ENCODE peak calls at places on chromosomes 11 and 22, in seven cellular contexts. P is lower lobe of right lung, S is heart right ventricle, I is pancreas, Z is body of pancreas, T is psoas muscle, N is right lobe of liver. Y is an unnamed sample. For H3K4me1, the result is how much of the 10 kb centered on the place peaks cover.

GRCh38 chr22:25536578-25536977 is 27.9 kb upstream of the GRK3 start:
- DNase-seq in P (no peak), N (no peak), T (no peak), I (no peak), S (no peak), Z (no peak), Y (no peak)

GRCh38 chr11:107385361-107385982 is 72.2 kb downstream of the CWF19L2 start:
- DNase-seq in Z (no peak), P (no peak), I (no peak), S (no peak), T (no peak), N (no peak), Y (no peak)

GRCh38 chr11:57348052-57348451 is 9.9 kb downstream of the P2RX3 start:
- DNase-seq in T (no peak), Z (no peak), S (no peak), N (no peak), P (no peak), I (no peak), Y (no peak)

GRCh38 chr11:124832571-124832970 is 32.4 kb upstream of the MSANTD2 start:
- DNase-seq in S (no peak), N (no peak), Z (no peak), P (no peak), T (no peak), I (no peak), Y (no peak)

GRCh38 chr22:29587938-29588699 is 7.2 kb upstream of the NIPSNAP1 start:
- DNase-seq in N (no peak), I (no peak), T (no peak), P (no peak), S (no peak), Z (no peak), Y (no peak)

GRCh38 chr11:48025983-48026340 is 45.6 kb downstream of the PTPRJ start:
- DNase-seq in S (no peak), N (no peak), P (no peak), T (peak), I (no peak), Z (no peak), Y (no peak)

GRCh38 chr11:102705626-102706025 is at the start of gene MMP27:
- DNase-seq in S (no peak), I (no peak), N (no peak), Z (no peak), T (no peak), P (no peak), Y (no peak)

GRCh38 chr22:48705159-48705916 is 1122.3 kb downstream of the BRD1 start:
- DNase-seq in I (no peak), Z (no peak), T (no peak), P (peak), N (peak), S (no peak), Y (no peak)

GRCh38 chr11:15933896-15934625 is 422.3 kb downstream of the SOX6 start:
- DNase-seq in S (no peak), T (no peak), P (no peak), N (no peak), Z (no peak), I (no peak), Y (no peak)

DNA sequence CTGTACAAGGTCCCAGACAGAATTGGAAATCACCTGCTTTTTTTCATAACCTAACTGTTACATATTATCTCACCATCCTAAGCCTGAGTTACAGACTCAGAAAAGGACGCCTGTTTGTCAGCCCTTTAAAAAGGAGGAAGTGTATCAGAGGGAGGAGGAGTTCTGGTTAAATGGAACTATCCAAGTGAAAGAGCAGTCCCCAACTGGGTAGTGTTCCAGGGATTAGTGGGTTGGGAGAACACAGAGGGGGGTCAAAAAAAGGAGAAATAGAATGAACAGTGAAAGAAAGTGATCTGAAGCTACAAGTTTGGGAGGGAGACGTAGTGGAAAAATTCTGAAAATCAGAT is 54.2 kb downstream of the PRCP start:
- DNase-seq in I (no peak), T (no peak), P (no peak), Z (no peak), S (no peak), N (no peak), Y (no peak)
- TF ChIP-seq CTCF in I (no peak), T (no peak), P (no peak), Z (no peak), S (no peak), N (no peak), Y (no peak)

DNA sequence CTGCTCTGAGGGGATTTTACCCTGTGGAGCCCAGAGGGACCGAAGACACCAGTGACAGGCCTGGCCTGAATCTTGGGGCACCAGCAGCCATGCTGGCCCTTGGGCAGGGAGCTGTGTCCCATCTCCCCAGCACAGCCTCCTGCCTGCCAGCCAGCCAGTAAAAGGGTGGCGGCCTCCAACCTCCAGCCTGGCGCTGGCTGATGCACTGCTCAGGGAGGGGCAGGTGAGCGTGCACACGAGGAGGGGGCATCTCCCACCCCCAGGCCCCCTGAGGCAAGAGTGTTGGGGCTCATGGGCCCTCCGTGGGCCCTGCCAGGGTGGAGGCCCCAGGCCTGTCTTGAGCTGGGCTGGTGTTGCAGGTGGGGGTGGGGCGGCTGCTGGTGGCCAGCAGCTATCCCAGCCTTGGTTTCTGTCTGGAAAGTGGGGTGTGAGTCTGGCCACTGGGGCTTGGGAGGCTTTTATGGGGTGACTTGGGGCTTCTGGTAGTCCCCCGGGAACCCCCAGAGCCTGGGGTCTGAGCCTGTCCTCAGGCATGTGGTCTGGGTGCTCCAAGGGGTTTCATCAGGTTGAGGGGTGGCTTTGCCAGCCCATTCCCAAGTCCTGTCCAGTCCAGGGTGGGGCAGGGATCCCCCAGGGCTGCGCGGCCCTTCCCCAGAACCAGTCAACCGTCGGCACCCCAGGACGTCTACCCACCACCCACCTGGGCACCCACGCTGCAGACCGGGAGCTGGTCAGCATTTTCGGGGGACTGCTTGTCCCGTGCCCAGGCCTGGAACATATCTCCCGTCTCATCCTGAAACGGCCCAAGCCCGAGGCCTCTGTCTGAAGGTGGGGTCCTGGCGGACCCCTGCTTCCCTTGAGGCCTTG is 17.8 kb downstream of the TSPAN4 start:
- DNase-seq in Z (no peak), S (no peak), T (no peak), P (no peak), N (no peak), I (no peak), Y (no peak)
- H3K4me1 ChIP-seq in Z (under half), S (under half), T (under half), P (under half), N (under half), I (under half), Y (under half)

DNA sequence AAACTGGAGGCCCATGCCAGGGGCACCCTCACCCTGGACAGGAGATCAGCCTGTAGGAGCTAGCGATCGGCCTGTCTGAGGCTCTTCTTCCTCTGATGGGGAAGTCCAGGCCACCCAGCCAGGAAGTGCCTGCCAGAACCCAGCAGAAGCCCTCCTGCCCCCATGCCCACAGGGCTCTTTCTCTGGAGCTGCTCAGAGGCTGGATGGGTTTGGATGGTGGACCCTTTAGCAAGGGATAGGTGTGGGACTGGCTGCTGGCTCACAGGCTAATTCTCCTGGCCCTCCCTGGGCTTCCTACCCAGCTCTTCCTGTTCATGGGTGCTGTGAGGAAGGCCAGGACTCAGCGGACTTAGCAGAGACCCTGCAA is 7.7 kb downstream of the FXYD2 start:
- DNase-seq in I (no peak), N (no peak), S (no peak), P (no peak), T (peak), Z (no peak), Y (no peak)
- H3K4me3 ChIP-seq in I (no peak), N (no peak), S (no peak), P (no peak), T (no peak), Z (no peak), Y (no peak)

GRCh38 chr22:23514317-23515038 is 65.6 kb downstream of the IGLL1 start:
- DNase-seq in T (no peak), I (no peak), S (no peak), P (no peak), N (no peak), Z (no peak), Y (no peak)
- TF ChIP-seq CTCF in T (no peak), I (no peak), S (no peak), P (no peak), N (no peak), Z (no peak), Y (no peak)

Y was measured in left lung.